ENCODE peak calls at places on chromosomes 11 and 22, in seven cellular contexts. F, D, O, B, T, U and P are unnamed samples.
A peak's percentile ranks its signal among the peaks of the same experiment; 100 is the strongest.

GRCh38 chr22:39999144-39999757 is 4.5 kb downstream of the FAM83F start:
- DNase-seq in F (no peak), D (peak; percentile 57), O (peak; percentile 43), B (no peak), T (no peak), U (peak; percentile 64), P (peak; percentile 92)

GRCh38 chr11:35892166-35892565 is 51.7 kb upstream of the LDLRAD3 start:
- DNase-seq in F (no peak), D (no peak), O (no peak), B (no peak), T (no peak), U (no peak), P (no peak)

GRCh38 chr11:73350908-73351636 is 25.1 kb upstream of the RELT start:
- DNase-seq in F (peak; percentile 52), D (peak; percentile 88), O (peak; percentile 49), B (peak; percentile 51), T (peak; percentile 90), U (peak; percentile 84), P (peak; percentile 72)

GRCh38 chr11:27296406-27296994 is 66.5 kb downstream of the CCDC34 start:
- DNase-seq in F (no peak), D (peak; percentile 79), O (peak; percentile 19), B (no peak), T (peak; percentile 49), U (peak; percentile 52), P (peak; percentile 69)

GRCh38 chr11:116579857-116580727 is 192.7 kb downstream of the BUD13 start:
- DNase-seq in F (no peak), D (no peak), O (no peak), B (no peak), T (peak; percentile 36), U (no peak), P (no peak)

GRCh38 chr11:2213384-2213842 is 41.8 kb upstream of the TH start:
- DNase-seq in F (no peak), D (no peak), O (no peak), B (no peak), T (no peak), U (no peak), P (no peak)

GRCh38 chr11:46402957-46403902 is 11.7 kb upstream of the CHRM4 start:
- DNase-seq in F (no peak), D (no peak), O (no peak), B (no peak), T (no peak), U (no peak), P (no peak)

GRCh38 chr11:45929486-45930030 is 7.1 kb downstream of the LARGE2 start:
- DNase-seq in F (no peak), D (no peak), O (no peak), B (no peak), T (no peak), U (peak; percentile 49), P (no peak)

GRCh38 chr11:19853016-19853415 is 140.4 kb downstream of the NAV2 start:
- DNase-seq in F (no peak), D (no peak), O (no peak), B (no peak), T (no peak), U (no peak), P (peak; percentile 25)

GRCh38 chr11:77547047-77547836 is 42.5 kb upstream of the AQP11 start:
- DNase-seq in F (no peak), D (no peak), O (no peak), B (no peak), T (no peak), U (no peak), P (no peak)

GRCh38 chr11:77547863-77548551 is 41.7 kb upstream of the AQP11 start:
- DNase-seq in F (peak; percentile 28), D (peak; percentile 81), O (peak; percentile 38), B (no peak), T (peak; percentile 68), U (peak; percentile 41), P (peak; percentile 77)

GRCh38 chr11:77542296-77542695 is 47.5 kb upstream of the AQP11 start:
- DNase-seq in F (no peak), D (peak; percentile 32), O (no peak), B (no peak), T (no peak), U (no peak), P (no peak)
- TF ChIP-seq CTCF in F (no peak), D (no peak), O (no peak), B (no peak), T (no peak), U (no peak), P (no peak)

GRCh38 chr11:235998-236773 is at the start of gene SIRT3:
- DNase-seq in F (peak; percentile 79), D (peak; percentile 71), O (peak; percentile 68), B (peak; percentile 80), T (peak; percentile 97), U (peak; percentile 92), P (peak; percentile 85)
- TF ChIP-seq CTCF in F (no peak), D (no peak), O (no peak), B (no peak), T (no peak), U (no peak), P (no peak)

DNA sequence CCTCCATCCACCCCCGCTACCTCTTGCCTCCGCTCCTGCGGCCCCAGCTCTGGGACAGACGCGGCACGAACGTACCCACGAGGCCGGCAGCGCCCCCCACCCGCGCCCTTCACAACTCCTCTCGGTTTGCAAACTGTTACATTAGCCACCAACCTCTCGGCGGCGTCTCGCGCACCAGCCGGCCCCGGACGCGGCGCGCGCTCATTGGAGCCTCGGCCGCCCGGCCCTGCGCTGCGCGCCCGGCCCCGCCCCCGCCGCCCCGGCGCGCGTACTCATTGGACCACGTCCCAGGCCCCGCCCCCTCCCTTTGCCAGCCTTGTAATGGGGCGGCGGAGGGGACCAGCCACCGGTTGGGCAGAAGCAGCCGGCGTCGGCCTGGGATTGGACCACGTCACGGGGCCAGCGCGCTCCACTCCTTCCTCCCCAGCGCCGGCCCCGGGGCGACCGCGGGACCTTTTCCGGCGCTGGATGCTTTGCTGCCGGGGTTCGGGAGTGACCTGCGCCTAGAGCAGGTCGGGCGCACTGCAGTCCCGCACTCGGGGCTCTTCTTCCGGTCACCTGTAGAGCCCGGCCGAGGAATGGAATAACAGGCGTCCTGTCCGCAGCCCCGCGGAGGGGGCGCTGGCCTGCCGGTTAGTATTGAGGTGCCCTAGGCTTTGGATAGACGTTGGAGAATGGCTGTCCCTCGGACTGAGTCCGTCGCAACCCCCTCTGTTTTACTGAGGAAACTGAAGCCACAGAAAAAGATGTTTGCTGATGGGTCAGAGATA is at the start of gene HYOU1:
- DNase-seq in F (peak; percentile 99), D (peak; percentile 95), O (peak; percentile 99), B (peak; percentile 99), T (peak; percentile 99), U (peak; percentile 98), P (peak; percentile 97)
- TF ChIP-seq CTCF in F (no peak), D (peak; percentile 29), O (peak; percentile 9), B (peak; percentile 2), T (peak; percentile 39), U (no peak), P (peak; percentile 29)

GRCh38 chr22:41793871-41794270 is 6.6 kb upstream of the CCDC134 start:
- DNase-seq in F (no peak), D (no peak), O (no peak), B (no peak), T (no peak), U (no peak), P (no peak)
- TF ChIP-seq CTCF in F (no peak), D (no peak), O (no peak), B (no peak), T (no peak), U (no peak), P (no peak)

GRCh38 chr22:27420817-27421361 is 380.7 kb downstream of the MN1 start:
- DNase-seq in F (no peak), D (peak; percentile 95), O (peak; percentile 88), B (no peak), T (no peak), U (peak; percentile 41), P (peak; percentile 96)

GRCh38 chr22:27419473-27419872 is 382.1 kb downstream of the MN1 start:
- DNase-seq in F (no peak), D (peak; percentile 38), O (no peak), B (no peak), T (no peak), U (no peak), P (no peak)

GRCh38 chr22:27422442-27422841 is 379.1 kb downstream of the MN1 start:
- DNase-seq in F (no peak), D (no peak), O (no peak), B (no peak), T (no peak), U (no peak), P (peak; percentile 32)

GRCh38 chr22:27418261-27418660 is 383.3 kb downstream of the MN1 start:
- DNase-seq in F (no peak), D (no peak), O (no peak), B (no peak), T (no peak), U (no peak), P (no peak)

GRCh38 chr22:27420186-27420816 is 381.3 kb downstream of the MN1 start:
- DNase-seq in F (no peak), D (peak; percentile 51), O (peak; percentile 29), B (no peak), T (no peak), U (no peak), P (no peak)
- TF ChIP-seq CTCF in F (no peak), D (no peak), O (no peak), B (no peak), T (no peak), U (no peak), P (no peak)

GRCh38 chr11:66680966-66681645 is 3.4 kb upstream of the RBM4B start:
- DNase-seq in F (no peak), D (no peak), O (no peak), B (no peak), T (no peak), U (no peak), P (no peak)
- TF ChIP-seq CTCF in F (no peak), D (no peak), O (no peak), B (no peak), T (no peak), U (no peak), P (no peak)

DNA sequence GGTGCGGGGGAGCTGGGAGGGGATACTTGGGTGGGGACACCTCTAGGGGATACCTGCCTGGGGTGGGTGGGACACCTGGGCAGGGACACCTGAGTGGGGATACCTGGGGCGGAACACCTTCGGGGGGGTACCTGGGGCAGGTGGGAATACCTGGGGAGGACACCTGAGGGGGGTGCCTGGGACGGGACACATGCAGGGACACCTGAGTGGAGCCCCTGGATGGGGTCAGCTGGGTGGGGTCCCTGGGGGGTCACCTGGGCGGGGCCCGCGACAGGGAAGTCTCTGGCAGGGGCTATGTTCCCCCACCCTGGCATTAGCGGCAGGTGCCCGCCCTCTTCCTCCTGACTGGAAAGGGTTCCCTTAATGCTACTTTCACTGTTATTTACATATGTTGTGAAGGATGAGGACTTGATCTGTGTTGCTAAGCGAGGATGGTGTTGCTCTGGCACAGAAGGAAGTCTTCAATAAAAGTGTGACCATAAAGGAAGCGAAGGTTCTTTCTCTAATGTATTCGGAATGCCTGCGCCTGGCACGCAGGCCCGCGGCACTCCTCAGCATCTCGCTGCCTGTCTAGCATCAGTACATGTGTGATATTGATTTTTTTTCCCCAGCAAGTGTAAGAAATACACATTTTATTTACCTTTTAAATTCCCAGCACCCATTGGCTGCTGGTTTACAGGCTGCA is 801.7 kb downstream of the BRD1 start:
- DNase-seq in F (no peak), D (no peak), O (no peak), B (no peak), T (no peak), U (no peak), P (no peak)
- TF ChIP-seq CTCF in F (no peak), D (no peak), O (no peak), B (no peak), T (no peak), U (no peak), P (no peak)